ENCODE peak calls at places on chromosomes 5 and 9, in seven cellular contexts. O is dorsolateral prefrontal cortex, P is mammary epithelial cell, Y is fibroblast of villous mesenchyme, E is PC-3, X is IMR-90, Z is choroid plexus epithelial cell. K is an unnamed sample.

GRCh38 chr5:123937230-123937629 is 425.3 kb downstream of the CSNK1G3 start:
- DNase-seq in O (no peak), Z (peak; percentile 83), Y (peak; percentile 71), E (peak; percentile 72), X (peak; percentile 67), P (peak; percentile 64), K (no peak)

GRCh38 chr5:126680215-126680817 is 79.6 kb downstream of the PHAX start:
- DNase-seq in X (peak; percentile 19), O (no peak), E (peak; percentile 29), P (peak; percentile 38), Z (peak; percentile 41), Y (peak; percentile 36), K (no peak)

GRCh38 chr5:157888814-157889532 is 30.0 kb upstream of the CLINT1 start:
- DNase-seq in Y (no peak), E (peak; percentile 32), X (no peak), P (no peak), Z (no peak), O (no peak), K (peak; percentile 30)

GRCh38 chr5:127650649-127651048 is 1.8 kb downstream of the CTXN3 start:
- DNase-seq in Z (peak; percentile 84), E (no peak), O (no peak), Y (peak; percentile 39), P (peak; percentile 67), X (peak; percentile 81), K (no peak)

GRCh38 chr5:122492675-122493074 is 180.6 kb downstream of the SNCAIP start:
- DNase-seq in O (no peak), X (no peak), P (no peak), Y (peak; percentile 19), E (peak; percentile 45), Z (no peak), K (no peak)

GRCh38 chr9:36798350-36799065 is 225.8 kb downstream of the MELK start:
- DNase-seq in E (peak; percentile 48), Z (no peak), O (no peak), P (no peak), Y (no peak), X (no peak), K (no peak)

GRCh38 chr9:38687389-38687842 is 32.5 kb downstream of the FAM240B start:
- DNase-seq in Z (peak; percentile 67), X (no peak), E (peak; percentile 44), P (peak; percentile 54), Y (peak; percentile 25), O (no peak), K (no peak)

GRCh38 chr5:86986837-86987236 is 280.8 kb upstream of the RASA1 start:
- DNase-seq in X (no peak), O (no peak), E (peak; percentile 53), Z (no peak), P (no peak), Y (no peak), K (no peak)

GRCh38 chr5:116696356-116696755 is 121.7 kb upstream of the SEMA6A start:
- DNase-seq in X (no peak), O (no peak), E (no peak), P (no peak), Y (peak; percentile 1), Z (peak; percentile 34), K (no peak)

GRCh38 chr5:80963966-80964481 is 3.9 kb downstream of the RASGRF2 start:
- DNase-seq in Y (peak; percentile 54), Z (peak; percentile 59), X (peak; percentile 82), P (no peak), E (peak; percentile 23), O (no peak), K (no peak)

GRCh38 chr9:111433082-111433481 is 51.1 kb downstream of the ECPAS start:
- DNase-seq in Y (no peak), P (no peak), X (no peak), E (no peak), O (no peak), Z (no peak), K (no peak)

GRCh38 chr5:135535420-135535819 is 344 bp downstream of the NEUROG1 start:
- DNase-seq in O (no peak), Y (no peak), X (no peak), Z (peak; percentile 3), E (no peak), P (peak; percentile 17), K (no peak)

GRCh38 chr5:132749506-132749905 is 2.3 kb downstream of the CCNI2 start:
- DNase-seq in Z (no peak), X (no peak), E (no peak), P (no peak), Y (no peak), O (no peak), K (no peak)

GRCh38 chr9:100020121-100020780 is 78.5 kb downstream of the ERP44 start:
- DNase-seq in X (peak; percentile 65), P (no peak), O (no peak), Z (peak; percentile 26), Y (no peak), E (no peak), K (no peak)

GRCh38 chr5:177523711-177524538 is 7.2 kb upstream of the DDX41 start:
- DNase-seq in O (no peak), Y (no peak), Z (no peak), E (no peak), P (no peak), X (no peak), K (no peak)

GRCh38 chr9:84857224-84857623 is 187.7 kb downstream of the NTRK2 start:
- DNase-seq in X (no peak), O (no peak), Y (no peak), P (no peak), Z (no peak), E (no peak), K (no peak)

GRCh38 chr5:98635631-98636030 is 137.8 kb upstream of the RGMB start:
- DNase-seq in P (no peak), X (peak; percentile 72), O (no peak), Z (peak; percentile 81), E (no peak), Y (peak; percentile 62), K (peak; percentile 33)

GRCh38 chr9:114285166-114285867 is 37.6 kb upstream of the ORM1 start:
- DNase-seq in E (peak; percentile 73), X (peak; percentile 94), Z (peak; percentile 92), P (no peak), Y (peak; percentile 94), O (peak; percentile 31), K (no peak)

GRCh38 chr9:134408389-134408788 is 82.1 kb downstream of the RXRA start:
- DNase-seq in Z (no peak), X (no peak), Y (no peak), P (no peak), O (no peak), E (no peak), K (no peak)

DNA sequence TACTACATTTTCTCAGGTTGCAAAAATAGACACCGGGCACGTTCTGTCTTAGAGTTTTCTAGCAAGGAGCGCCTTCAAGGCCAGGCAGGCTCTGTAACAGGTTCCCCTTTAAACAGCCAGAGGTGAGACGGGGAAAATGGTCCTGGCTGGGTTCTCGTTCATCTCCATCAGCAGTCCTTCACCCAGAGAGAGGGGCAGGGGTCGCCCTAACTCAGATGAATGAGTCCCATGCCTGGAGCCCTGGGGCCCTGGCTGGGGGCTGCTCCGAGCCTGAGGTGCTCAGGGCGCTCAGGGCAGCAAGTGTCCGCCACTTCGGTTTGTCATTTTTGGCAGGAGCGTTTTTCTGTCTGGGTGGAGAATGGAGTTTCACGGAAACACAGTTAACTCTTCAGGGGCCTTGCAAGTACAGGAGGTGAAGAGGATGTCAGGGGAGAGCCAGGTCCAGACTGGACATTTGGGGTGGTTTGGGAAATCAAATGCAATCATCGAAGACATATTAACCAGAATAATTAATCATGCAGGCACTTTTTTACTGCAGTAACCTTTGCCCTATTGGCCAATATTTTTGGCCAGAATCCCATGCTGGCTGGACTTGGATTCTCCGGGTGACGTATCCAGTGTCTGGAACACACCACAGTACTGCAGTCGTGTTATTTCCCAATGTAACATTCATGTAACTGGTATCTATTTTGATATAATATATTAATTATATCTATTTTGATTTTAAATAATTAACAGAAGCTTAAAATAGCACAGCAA is 2.9 kb downstream of the NTNG2 start:
- DNase-seq in P (no peak), X (no peak), E (no peak), O (no peak), Z (peak; percentile 83), Y (peak; percentile 86), K (peak; percentile 49)
- H3K4me3 ChIP-seq in P (no peak overlapping the region), X (no peak overlapping the region), E (no peak overlapping the region), O (peak overlapping the region; percentile 20), Z (no peak overlapping the region), Y (no peak overlapping the region), K (no peak overlapping the region)

DNA sequence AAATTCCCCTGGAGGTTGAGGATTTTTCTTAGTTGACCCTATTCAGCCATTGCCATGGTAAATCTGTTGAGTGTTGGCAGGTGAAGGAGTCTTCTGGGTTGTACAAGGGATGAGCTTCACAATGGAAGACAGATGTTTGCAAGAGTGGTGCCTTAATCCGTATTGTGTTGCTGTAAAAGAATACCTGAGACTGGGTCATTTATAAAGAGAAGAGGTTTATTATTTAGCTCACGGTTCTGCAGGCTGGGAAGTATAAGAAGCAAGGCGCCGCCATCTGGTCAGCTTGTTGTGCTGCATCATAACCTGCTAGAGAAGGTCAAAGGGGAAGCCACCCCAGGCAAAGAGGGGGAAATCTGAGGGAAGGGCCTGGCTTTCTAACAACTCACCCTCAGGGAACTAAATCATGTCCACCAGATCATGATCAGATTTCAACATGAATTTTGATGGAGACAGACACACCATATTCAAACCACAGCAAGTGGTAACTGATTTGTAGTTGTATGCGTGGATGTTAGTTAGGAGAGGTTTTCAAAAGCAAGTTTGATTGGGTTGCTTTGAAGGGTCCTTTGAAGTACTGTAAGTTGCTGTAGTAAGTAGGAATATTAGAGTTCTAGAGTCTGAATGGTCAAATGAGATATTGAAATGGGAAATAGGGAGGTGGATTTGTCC is 2.5 kb downstream of the TNPO1 start:
- DNase-seq in Y (peak; percentile 71), E (peak; percentile 61), P (peak; percentile 58), O (peak; percentile 64), Z (peak; percentile 77), X (peak; percentile 48), K (no peak)
- H3K4me3 ChIP-seq in Y (peak overlapping the region; percentile 88), E (peak overlapping the region; percentile 86), P (peak overlapping the region; percentile 79), O (peak overlapping the region; percentile 84), Z (peak overlapping the region; percentile 27), X (peak overlapping the region; percentile 37), K (peak overlapping the region; percentile 32)

GRCh38 chr5:150904479-150905311 is at the start of gene ZNF300:
- DNase-seq in X (peak; percentile 93), O (peak; percentile 88), Z (peak; percentile 98), P (peak; percentile 93), Y (peak; percentile 96), E (no peak), K (peak; percentile 83)

GRCh38 chr5:150901446-150901845 is 3.3 kb downstream of the ZNF300 start:
- DNase-seq in Y (no peak), X (no peak), Z (no peak), E (no peak), P (no peak), O (no peak), K (no peak)

GRCh38 chr5:150905312-150905683 is 518 bp upstream of the ZNF300 start:
- DNase-seq in O (no peak), Y (no peak), Z (no peak), X (no peak), E (no peak), P (no peak), K (no peak)
- H3K4me3 ChIP-seq in O (peak overlapping the region; percentile 64), Y (peak overlapping the region; percentile 74), Z (peak overlapping the region; percentile 75), X (peak overlapping the region; percentile 81), E (no peak overlapping the region), P (peak overlapping the region; percentile 67), K (peak overlapping the region; percentile 76)

DNA sequence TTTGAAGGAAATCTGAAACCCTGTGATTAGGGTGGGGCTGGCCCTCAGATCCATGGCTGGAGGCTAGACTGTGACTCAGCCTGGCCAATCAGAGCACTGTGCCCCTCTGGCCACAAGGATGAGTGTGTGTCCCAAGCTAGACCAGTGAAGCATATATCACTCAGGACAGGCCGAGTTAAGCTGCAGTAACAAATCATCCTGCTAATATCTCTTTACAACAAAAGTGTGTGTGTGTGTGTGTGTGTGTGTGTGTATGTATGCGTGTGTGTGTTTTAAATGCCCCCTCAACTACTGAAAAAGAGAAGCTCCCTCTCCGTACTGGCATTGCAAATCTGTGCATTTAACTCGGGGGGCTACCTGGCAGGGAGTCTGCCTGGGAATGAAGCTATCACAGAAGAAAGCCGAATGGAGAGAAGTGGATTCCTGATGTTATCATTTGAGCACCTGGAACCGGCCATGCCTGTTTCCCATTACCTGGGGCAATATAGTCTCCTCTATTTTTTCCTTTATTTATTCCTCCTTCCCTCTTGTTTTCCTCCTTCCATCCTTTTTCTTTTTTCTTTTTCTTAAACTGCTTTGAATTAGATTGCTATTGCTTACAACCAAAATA is 25.6 kb downstream of the STC2 start:
- DNase-seq in O (no peak), Y (peak; percentile 79), Z (peak; percentile 62), P (peak; percentile 79), E (peak; percentile 96), X (peak; percentile 82), K (no peak)
- H3K4me3 ChIP-seq in O (no peak overlapping the region), Y (no peak overlapping the region), Z (no peak overlapping the region), P (no peak overlapping the region), E (peak overlapping the region; percentile 25), X (no peak overlapping the region), K (no peak overlapping the region)

K was measured in epithelial cell of proximal tubule.